ENCODE peak calls at places on chromosomes 2 and 18, in four cellular contexts. O is HepG2, B is K562, A is H1. P is an unnamed sample.

GRCh38 chr2:237128026-237128703 is 42.5 kb downstream of the COPS8 start:
- DNase-seq in O (peak), B (no peak), A (no peak), P (no peak)

GRCh38 chr2:30466216-30466615 is 19.2 kb downstream of the LCLAT1 start:
- DNase-seq in O (no peak), B (no peak), A (no peak), P (no peak)

GRCh38 chr18:80012714-80013113 is 21.5 kb upstream of the RBFA start:
- DNase-seq in O (no peak), B (no peak), A (no peak), P (no peak)

GRCh38 chr2:65637061-65637460 is 204.7 kb upstream of the SPRED2 start:
- DNase-seq in O (no peak), B (no peak), A (no peak), P (no peak)

GRCh38 chr2:187302146-187302545 is 145.9 kb downstream of the CALCRL start:
- DNase-seq in O (no peak), B (no peak), A (no peak), P (no peak)

GRCh38 chr2:119366161-119366648 is 429 bp downstream of the C2orf76 start:
- DNase-seq in O (peak), B (no peak), A (no peak), P (no peak)

GRCh38 chr2:207044380-207044779 is 105.1 kb downstream of the CPO start:
- DNase-seq in O (no peak), B (no peak), A (no peak), P (no peak)

GRCh38 chr2:7437716-7438648 is 520.8 kb downstream of the RNF144A start:
- DNase-seq in O (no peak), B (no peak), A (no peak), P (peak)

GRCh38 chr18:73827801-73828200 is 319.8 kb downstream of the FBXO15 start:
- DNase-seq in O (no peak), B (no peak), A (no peak), P (no peak)

GRCh38 chr2:240570531-240571313 is 2.4 kb downstream of the RNPEPL1 start:
- DNase-seq in O (no peak), B (no peak), A (no peak), P (no peak)

GRCh38 chr2:160783481-160783880 is 289.9 kb upstream of the RBMS1 start:
- DNase-seq in O (no peak), B (no peak), A (no peak), P (no peak)

GRCh38 chr2:160784034-160784433 is 290.4 kb upstream of the RBMS1 start:
- DNase-seq in O (no peak), B (no peak), A (no peak), P (no peak)
- TF ChIP-seq BRCA1 in O (no peak), B (no peak), A (no peak), P (no peak)

GRCh38 chr2:1645761-1646476 is 98.4 kb downstream of the PXDN start:
- DNase-seq in O (no peak), B (no peak), A (no peak), P (no peak)
- TF ChIP-seq BRCA1 in O (no peak), B (no peak), A (no peak), P (no peak)

GRCh38 chr2:88575630-88576029 is 51.6 kb downstream of the EIF2AK3 start:
- DNase-seq in O (no peak), B (no peak), A (no peak), P (no peak)
- TF ChIP-seq BRCA1 in O (no peak), B (no peak), A (no peak), P (no peak)

DNA sequence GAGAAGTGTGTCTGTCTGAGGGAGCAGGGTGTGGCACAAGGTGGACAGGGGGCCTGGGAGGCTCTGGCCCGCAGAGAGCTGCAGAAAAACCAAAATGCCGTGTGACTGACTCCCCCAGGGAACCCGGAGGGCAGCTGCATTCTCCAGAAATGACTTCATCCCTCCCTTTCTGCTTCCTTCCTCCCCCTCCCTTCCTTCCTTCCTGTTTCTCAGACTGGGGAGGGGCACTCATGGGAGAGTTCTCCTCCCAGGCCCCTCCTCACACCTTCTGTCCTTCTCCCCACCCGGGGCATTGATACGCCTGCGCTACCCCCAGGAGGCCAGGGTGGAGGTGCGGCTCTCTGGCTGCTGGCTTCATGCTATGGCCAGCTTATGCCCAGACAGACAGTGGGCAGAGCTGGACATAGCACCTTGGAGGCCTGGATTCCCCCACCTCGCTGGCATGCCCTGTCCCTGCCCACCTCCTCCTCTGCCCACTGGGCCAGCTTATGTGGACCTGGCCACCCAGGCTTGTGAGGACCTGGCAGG is 8.2 kb upstream of the GPR17 start:
- DNase-seq in O (no peak), B (peak), A (no peak), P (no peak)
- TF ChIP-seq BRCA1 in O (no peak), B (no peak), A (no peak), P (no peak)

DNA sequence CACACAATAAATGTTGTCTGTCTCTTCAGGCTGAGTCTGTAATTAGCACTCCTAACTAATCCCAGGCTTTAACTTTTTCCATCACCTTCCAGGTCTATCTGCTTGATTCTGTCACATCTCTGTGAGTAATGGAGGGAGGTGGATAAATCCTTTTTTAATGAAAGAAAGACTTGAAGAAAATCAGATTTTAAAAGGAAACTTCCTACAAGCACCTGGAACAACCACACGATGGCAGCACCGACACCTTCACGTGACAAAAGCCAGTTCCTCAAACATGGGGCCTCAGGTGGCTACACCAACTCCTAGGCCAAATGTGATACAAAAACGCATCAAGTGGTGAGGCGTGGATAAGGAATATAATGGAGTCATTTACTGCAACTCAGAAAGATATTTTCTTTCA is 41.8 kb downstream of the TGFBRAP1 start:
- DNase-seq in O (peak), B (peak), A (peak), P (peak)
- TF ChIP-seq BRCA1 in O (no peak), B (no peak), A (no peak), P (no peak)

GRCh38 chr2:231714639-231715498 is 6.5 kb downstream of the PTMA start:
- DNase-seq in O (peak), B (peak), A (peak), P (peak)
- TF ChIP-seq BRCA1 in O (no peak), B (no peak), A (no peak), P (no peak)

P was measured in GM12878.